ENCODE peak calls at places on chromosomes 4 and X, in six cellular contexts. Y is GM18507; X is sigmoid colon; D is stimulated activated CD8-positive, alpha-beta memory T cell treated with anti-CD3 and anti-CD28 coated beads, Interleukin-15, amount 100 ng/mL, for 1 hour; B is amniotic stem cell; U is IMR-90. W is an unnamed sample.

GRCh38 chr4:78645853-78646757 is 94.5 kb downstream of the ANXA3 start:
- DNase-seq in X (peak; percentile 94), D (no peak), Y (no peak), B (peak; percentile 40), U (peak; percentile 96), W (peak; percentile 83)

GRCh38 chrX:71992711-71993110 is 82.1 kb downstream of the NHSL2 start:
- DNase-seq in Y (no peak), B (no peak), U (no peak), X (no peak), D (no peak), W (no peak)

GRCh38 chrX:43655961-43656494 is at the start of gene MAOA:
- DNase-seq in X (peak; percentile 92), U (no peak), Y (no peak), D (no peak), B (no peak), W (no peak)

GRCh38 chr4:167219090-167219489 is 15.2 kb downstream of the SPOCK3 start:
- DNase-seq in X (no peak), U (no peak), B (no peak), Y (no peak), D (no peak), W (no peak)

GRCh38 chrX:124230573-124231300 is 101.7 kb upstream of the TEX13D start:
- DNase-seq in D (no peak), X (no peak), B (no peak), U (no peak), Y (no peak), W (no peak)

GRCh38 chr4:6751611-6752485 is 30.7 kb upstream of the KIAA0232 start:
- DNase-seq in Y (no peak), X (no peak), B (no peak), U (peak; percentile 10), D (no peak), W (no peak)

GRCh38 chr4:80140237-80140636 is 57.1 kb upstream of the PRDM8 start:
- DNase-seq in D (no peak), X (no peak), B (no peak), Y (no peak), U (no peak), W (no peak)

GRCh38 chr4:183499389-183499788 is 5.5 kb upstream of the ING2 start:
- DNase-seq in U (no peak), D (no peak), Y (no peak), X (no peak), B (no peak), W (no peak)

GRCh38 chr4:124189545-124189944 is 523.0 kb downstream of the ANKRD50 start:
- DNase-seq in X (no peak), D (no peak), U (peak; percentile 6), B (no peak), Y (no peak), W (no peak)

GRCh38 chr4:70868778-70869177 is 29.1 kb upstream of the GRSF1 start:
- DNase-seq in X (no peak), D (no peak), Y (no peak), B (no peak), U (no peak), W (no peak)

GRCh38 chr4:120071192-120071795 is 4.6 kb upstream of the MAD2L1 start:
- DNase-seq in X (no peak), D (no peak), B (peak; percentile 6), U (peak; percentile 80), Y (no peak), W (peak; percentile 73)

GRCh38 chr4:121690001-121690400 is 6.8 kb downstream of the ANXA5 start:
- DNase-seq in U (peak; percentile 86), B (peak; percentile 48), D (no peak), Y (no peak), X (no peak), W (peak; percentile 74)

GRCh38 chr4:187996502-187997177 is 1.1 kb downstream of the ZFP42 start:
- DNase-seq in U (no peak), D (no peak), B (no peak), X (no peak), Y (no peak), W (no peak)

GRCh38 chrX:136170109-136170800 is 22.9 kb downstream of the FHL1 start:
- DNase-seq in X (peak; percentile 75), D (no peak), U (peak; percentile 50), B (peak; percentile 14), Y (no peak), W (no peak)

GRCh38 chr4:111717916-111718315 is 427.3 kb upstream of the FAM241A start:
- DNase-seq in U (no peak), X (no peak), D (no peak), B (no peak), Y (no peak), W (no peak)

GRCh38 chr4:54543088-54543795 is 114.5 kb upstream of the KIT start:
- DNase-seq in Y (no peak), B (peak; percentile 10), D (no peak), U (peak; percentile 94), X (no peak), W (peak; percentile 88)

GRCh38 chrX:131763674-131764073 is 219.8 kb downstream of the OR13H1 start:
- DNase-seq in U (peak; percentile 85), D (no peak), B (peak; percentile 2), Y (no peak), X (peak; percentile 94), W (peak; percentile 61)

GRCh38 chrX:68433155-68433980 is at the start of gene OPHN1:
- DNase-seq in D (no peak), U (peak; percentile 74), B (peak; percentile 9), Y (no peak), X (peak; percentile 90), W (peak; percentile 69)

GRCh38 chr4:35952751-35953150 is 291.6 kb downstream of the ARAP2 start:
- DNase-seq in U (no peak), D (no peak), Y (no peak), X (no peak), B (no peak), W (no peak)

GRCh38 chrX:17009856-17010650 is 63.6 kb downstream of the REPS2 start:
- DNase-seq in B (no peak), X (no peak), Y (no peak), D (no peak), U (no peak), W (no peak)

GRCh38 chr4:56435748-56436442 is at the start of gene PAICS:
- DNase-seq in D (peak; percentile 88), B (peak; percentile 72), X (peak; percentile 95), Y (peak; percentile 76), U (peak; percentile 92), W (peak; percentile 89)

GRCh38 chr4:1201851-1202525 is 29.6 kb upstream of the SPON2 start:
- DNase-seq in U (peak; percentile 95), X (peak; percentile 96), Y (no peak), D (peak; percentile 66), B (no peak), W (peak; percentile 38)

GRCh38 chrX:51461053-51462050 is 35.0 kb downstream of the NUDT11 start:
- DNase-seq in B (no peak), U (peak; percentile 42), D (no peak), X (no peak), Y (peak; percentile 2), W (peak; percentile 48)

GRCh38 chrX:120456973-120457372 is 12.1 kb downstream of the LAMP2 start:
- DNase-seq in Y (no peak), D (no peak), B (no peak), U (peak; percentile 21), X (no peak), W (no peak)

GRCh38 chrX:20217279-20217678 is 49.4 kb downstream of the RPS6KA3 start:
- DNase-seq in B (peak; percentile 0), Y (no peak), X (no peak), U (peak; percentile 78), D (no peak), W (peak; percentile 21)

GRCh38 chr4:169795585-169795984 is 37.8 kb upstream of the HPF1 start:
- DNase-seq in D (no peak), U (no peak), X (no peak), B (no peak), Y (no peak), W (no peak)

GRCh38 chrX:152904151-152905080 is 6.5 kb downstream of the ZNF185 start:
- DNase-seq in Y (peak; percentile 7), B (peak; percentile 5), U (peak; percentile 77), X (no peak), D (no peak), W (peak; percentile 51)

GRCh38 chr4:107278791-107279481 is 242.8 kb upstream of the DKK2 start:
- DNase-seq in D (no peak), U (peak; percentile 58), B (no peak), Y (no peak), X (no peak), W (no peak)

W was measured in brain microvascular endothelial cell.